ENCODE peak calls at places on chromosomes 16 and 17, in five cellular contexts. G, I, E, S and K are unnamed samples.

GRCh38 chr16:72066747-72067146 is 3.7 kb downstream of the HPR start:
- DNase-seq in G (peak), I (no peak), E (no peak), S (peak), K (no peak)

GRCh38 chr16:65012357-65012756 is 109.5 kb downstream of the CDH11 start:
- DNase-seq in G (no peak), I (no peak), E (no peak), S (no peak), K (no peak)

GRCh38 chr16:53123753-53124152 is 69.0 kb downstream of the CHD9 start:
- DNase-seq in G (no peak), I (no peak), E (no peak), S (no peak), K (no peak)

GRCh38 chr17:34763727-34764665 is 184.6 kb downstream of the TMEM132E start:
- DNase-seq in G (no peak), I (no peak), E (no peak), S (no peak), K (no peak)

GRCh38 chr17:64780096-64781012 is 118.2 kb upstream of the SMURF2 start:
- DNase-seq in G (no peak), I (peak), E (peak), S (peak), K (peak)

GRCh38 chr16:81616321-81617020 is 162.6 kb upstream of the PLCG2 start:
- DNase-seq in G (no peak), I (peak), E (peak), S (peak), K (peak)

GRCh38 chr17:7445011-7445927 is at the start of gene CHRNB1:
- DNase-seq in G (no peak), I (no peak), E (peak), S (no peak), K (peak)

GRCh38 chr16:85384831-85385462 is 228.2 kb upstream of the GSE1 start:
- DNase-seq in G (no peak), I (no peak), E (no peak), S (no peak), K (peak)

GRCh38 chr16:12901204-12901596 is 198 bp upstream of the SHISA9 start:
- DNase-seq in G (no peak), I (no peak), E (no peak), S (no peak), K (no peak)

GRCh38 chr17:5226940-5227878 is 7.5 kb downstream of the SCIMP start:
- DNase-seq in G (peak), I (peak), E (no peak), S (no peak), K (peak)

GRCh38 chr16:78584213-78584860 is 484.9 kb downstream of the WWOX start:
- DNase-seq in G (no peak), I (no peak), E (no peak), S (no peak), K (no peak)

GRCh38 chr17:39607057-39607850 is 466 bp downstream of the NEUROD2 start:
- DNase-seq in G (no peak), I (no peak), E (no peak), S (no peak), K (no peak)